ENCODE peak calls at places on chromosomes 16 and 17, in nine cellular contexts. A is A549; V is cardiac muscle cell; H is pancreas; N is stimulated activated CD4-positive, alpha-beta T cell treated with anti-CD3 and anti-CD28 coated beads, Interleukin-4, amount 100 ng/mL, for 24 hours; I is activated CD8-positive, alpha-beta memory T cell treated with anti-CD3 and anti-CD28 coated beads for 4 hours; Q is uterus; M is esophagus muscularis mucosa; O is memory B cell. J is an unnamed sample.

GRCh38 chr17:76134911-76135809 is 5.9 kb downstream of the FOXJ1 start:
- DNase-seq in I (no peak), M (no peak), N (no peak), A (no peak), Q (no peak), V (no peak), H (no peak), O (no peak), J (no peak)

GRCh38 chr17:58666858-58667267 is 25.0 kb downstream of the TEX14 start:
- DNase-seq in M (no peak), H (peak; percentile 52), Q (peak; percentile 48), I (peak; percentile 0), N (peak; percentile 27), A (peak; percentile 72), O (peak; percentile 14), V (peak; percentile 94), J (no peak)

GRCh38 chr16:9846362-9847099 is 335.7 kb downstream of the GRIN2A start:
- DNase-seq in M (peak; percentile 82), O (no peak), H (no peak), N (no peak), Q (no peak), I (no peak), V (no peak), A (no peak), J (no peak)

GRCh38 chr17:80520810-80521209 is 23.8 kb upstream of the RPTOR start:
- DNase-seq in I (no peak), N (no peak), O (no peak), M (no peak), H (no peak), V (no peak), Q (no peak), A (no peak), J (no peak)

GRCh38 chr17:57288034-57288752 is 31.9 kb downstream of the MSI2 start:
- DNase-seq in V (peak; percentile 16), H (no peak), A (no peak), Q (peak; percentile 43), M (no peak), O (no peak), I (no peak), N (no peak), J (no peak)

GRCh38 chr17:58531661-58532554 is 17.5 kb upstream of the MTMR4 start:
- DNase-seq in Q (peak; percentile 65), A (no peak), O (peak; percentile 64), N (peak; percentile 55), I (peak; percentile 23), H (peak; percentile 42), M (no peak), V (peak; percentile 55), J (peak; percentile 43)

GRCh38 chr16:57270221-57271062 is 14.0 kb downstream of the PLLP start:
- DNase-seq in V (no peak), N (no peak), H (no peak), M (no peak), Q (no peak), A (no peak), O (no peak), I (no peak), J (no peak)

GRCh38 chr17:2176484-2177175 is 121.7 kb downstream of the HIC1 start:
- DNase-seq in O (no peak), Q (no peak), M (no peak), I (no peak), H (no peak), A (no peak), V (no peak), N (no peak), J (no peak)

GRCh38 chr17:17089796-17090641 is 47.8 kb downstream of the MPRIP start:
- DNase-seq in H (no peak), N (no peak), Q (peak; percentile 7), M (no peak), O (no peak), I (no peak), A (no peak), V (no peak), J (no peak)

GRCh38 chr16:72013389-72013788 is 4.8 kb downstream of the DHODH start:
- DNase-seq in Q (peak; percentile 43), M (no peak), H (no peak), V (peak; percentile 74), A (no peak), N (peak; percentile 5), I (no peak), O (no peak), J (no peak)

GRCh38 chr17:39822051-39822450 is 42.1 kb downstream of the IKZF3 start:
- DNase-seq in H (no peak), V (no peak), Q (no peak), O (peak; percentile 32), I (no peak), A (no peak), N (peak; percentile 54), M (no peak), J (no peak)

GRCh38 chr16:77951788-77952187 is 70.6 kb upstream of the CLEC3A start:
- DNase-seq in O (no peak), V (peak; percentile 1), A (peak; percentile 28), N (no peak), I (no peak), M (no peak), H (no peak), Q (no peak), J (no peak)

J was measured in central memory CD8-positive, alpha-beta T cell.